ENCODE peak calls at places on chromosomes 2 and 18, in six cellular contexts. One of them, this sample, is unnamed. For H3K27me3, the result is how much of the 10 kb centered on the place peaks cover.

GRCh38 chr2:112483821-112484220 is 1.9 kb downstream of the TTL start:
- DNase-seq in colonic mucosa: no peak
- DNase-seq in spleen: no peak
- DNase-seq in fibroblast of lung: no peak
- DNase-seq in left ventricle myocardium inferior: no peak
- DNase-seq in IMR-90: no peak
- DNase-seq in this sample: peak

GRCh38 chr2:53787911-53788289 is 1.1 kb downstream of the ERLEC1 start:
- DNase-seq in spleen: no peak
- DNase-seq in colonic mucosa: no peak
- DNase-seq in fibroblast of lung: no peak
- DNase-seq in left ventricle myocardium inferior: no peak
- DNase-seq in IMR-90: no peak
- DNase-seq in this sample: peak

GRCh38 chr2:62498739-62499138 is 7.3 kb downstream of the TMEM17 start:
- DNase-seq in left ventricle myocardium inferior: no peak
- DNase-seq in colonic mucosa: no peak
- DNase-seq in fibroblast of lung: no peak
- DNase-seq in IMR-90: no peak
- DNase-seq in spleen: no peak
- DNase-seq in this sample: no peak

GRCh38 chr2:127639111-127639474 is 6.9 kb upstream of the GPR17 start:
- DNase-seq in fibroblast of lung: no peak
- DNase-seq in colonic mucosa: no peak
- DNase-seq in left ventricle myocardium inferior: no peak
- DNase-seq in IMR-90: no peak
- DNase-seq in spleen: no peak
- DNase-seq in this sample: no peak

GRCh38 chr18:55396979-55397378 is 191.0 kb downstream of the TCF4 start:
- DNase-seq in colonic mucosa: no peak
- DNase-seq in spleen: no peak
- DNase-seq in IMR-90: no peak
- DNase-seq in left ventricle myocardium inferior: no peak
- DNase-seq in fibroblast of lung: no peak
- DNase-seq in this sample: no peak

GRCh38 chr2:127176371-127177311 is 43.5 kb downstream of the CYP27C1 start:
- DNase-seq in colonic mucosa: peak
- DNase-seq in spleen: peak
- DNase-seq in IMR-90: peak
- DNase-seq in left ventricle myocardium inferior: no peak
- DNase-seq in fibroblast of lung: peak
- DNase-seq in this sample: no peak

GRCh38 chr2:45874324-45874723 is 222.8 kb downstream of the PRKCE start:
- DNase-seq in IMR-90: no peak
- DNase-seq in fibroblast of lung: no peak
- DNase-seq in left ventricle myocardium inferior: peak
- DNase-seq in colonic mucosa: peak
- DNase-seq in spleen: no peak
- DNase-seq in this sample: no peak

GRCh38 chr2:150610670-150611279 is 123.3 kb upstream of the RND3 start:
- DNase-seq in spleen: no peak
- DNase-seq in colonic mucosa: peak
- DNase-seq in left ventricle myocardium inferior: no peak
- DNase-seq in fibroblast of lung: peak
- DNase-seq in IMR-90: peak
- DNase-seq in this sample: peak

GRCh38 chr18:48975221-48975816 is 24.6 kb upstream of the SMAD7 start:
- DNase-seq in colonic mucosa: no peak
- DNase-seq in IMR-90: no peak
- DNase-seq in spleen: no peak
- DNase-seq in fibroblast of lung: no peak
- DNase-seq in left ventricle myocardium inferior: no peak
- DNase-seq in this sample: no peak

GRCh38 chr2:198664349-198664748 is 793.4 kb downstream of the SATB2 start:
- DNase-seq in fibroblast of lung: peak
- DNase-seq in colonic mucosa: no peak
- DNase-seq in left ventricle myocardium inferior: no peak
- DNase-seq in spleen: no peak
- DNase-seq in IMR-90: peak
- DNase-seq in this sample: no peak

GRCh38 chr18:67730884-67731283 is 214.4 kb upstream of the DSEL start:
- DNase-seq in colonic mucosa: no peak
- DNase-seq in spleen: no peak
- DNase-seq in fibroblast of lung: peak
- DNase-seq in left ventricle myocardium inferior: no peak
- DNase-seq in IMR-90: peak
- DNase-seq in this sample: peak

GRCh38 chr18:9095297-9096012 is 7.0 kb upstream of the NDUFV2 start:
- DNase-seq in IMR-90: peak
- DNase-seq in left ventricle myocardium inferior: no peak
- DNase-seq in fibroblast of lung: peak
- DNase-seq in colonic mucosa: no peak
- DNase-seq in spleen: no peak
- DNase-seq in this sample: no peak

GRCh38 chr2:9656270-9656766 is 25.5 kb upstream of the YWHAQ start:
- DNase-seq in left ventricle myocardium inferior: no peak
- DNase-seq in fibroblast of lung: peak
- DNase-seq in IMR-90: peak
- DNase-seq in colonic mucosa: no peak
- DNase-seq in spleen: no peak
- DNase-seq in this sample: peak

GRCh38 chr2:85653996-85654395 is 14.0 kb downstream of the SFTPB start:
- DNase-seq in left ventricle myocardium inferior: no peak
- DNase-seq in IMR-90: no peak
- DNase-seq in colonic mucosa: no peak
- DNase-seq in fibroblast of lung: no peak
- DNase-seq in spleen: no peak
- DNase-seq in this sample: no peak

GRCh38 chr2:27807476-27807875 is 36.0 kb downstream of the MRPL33 start:
- DNase-seq in left ventricle myocardium inferior: no peak
- DNase-seq in colonic mucosa: peak
- DNase-seq in IMR-90: peak
- DNase-seq in fibroblast of lung: peak
- DNase-seq in spleen: no peak
- DNase-seq in this sample: peak

GRCh38 chr2:98902209-98903063 is 33.6 kb downstream of the CRACDL start:
- DNase-seq in fibroblast of lung: no peak
- DNase-seq in left ventricle myocardium inferior: no peak
- DNase-seq in colonic mucosa: no peak
- DNase-seq in IMR-90: no peak
- DNase-seq in spleen: no peak
- DNase-seq in this sample: no peak

GRCh38 chr2:211306929-211307328 is 750.5 kb downstream of the CPS1 start:
- DNase-seq in spleen: no peak
- DNase-seq in IMR-90: no peak
- DNase-seq in colonic mucosa: no peak
- DNase-seq in fibroblast of lung: no peak
- DNase-seq in left ventricle myocardium inferior: no peak
- DNase-seq in this sample: peak

GRCh38 chr2:150464270-150464669 is 23.2 kb downstream of the RND3 start:
- DNase-seq in IMR-90: no peak
- DNase-seq in spleen: no peak
- DNase-seq in colonic mucosa: no peak
- DNase-seq in fibroblast of lung: no peak
- DNase-seq in left ventricle myocardium inferior: no peak
- DNase-seq in this sample: peak

GRCh38 chr2:241188386-241189092 is at the start of gene ANO7:
- DNase-seq in colonic mucosa: peak
- DNase-seq in fibroblast of lung: no peak
- DNase-seq in spleen: no peak
- DNase-seq in left ventricle myocardium inferior: no peak
- DNase-seq in IMR-90: no peak
- DNase-seq in this sample: no peak

GRCh38 chr18:79527656-79528055 is 131.9 kb downstream of the NFATC1 start:
- DNase-seq in colonic mucosa: no peak
- DNase-seq in spleen: no peak
- DNase-seq in fibroblast of lung: no peak
- DNase-seq in IMR-90: no peak
- DNase-seq in left ventricle myocardium inferior: no peak
- DNase-seq in this sample: no peak

GRCh38 chr2:228446732-228447131 is 265.2 kb upstream of the SPHKAP start:
- DNase-seq in fibroblast of lung: peak
- DNase-seq in IMR-90: no peak
- DNase-seq in spleen: no peak
- DNase-seq in colonic mucosa: no peak
- DNase-seq in left ventricle myocardium inferior: no peak
- DNase-seq in this sample: no peak

GRCh38 chr18:58452392-58453166 is 176.3 kb downstream of the ALPK2 start:
- DNase-seq in fibroblast of lung: no peak
- DNase-seq in spleen: no peak
- DNase-seq in left ventricle myocardium inferior: no peak
- DNase-seq in IMR-90: no peak
- DNase-seq in colonic mucosa: no peak
- DNase-seq in this sample: no peak

GRCh38 chr2:231708773-231709635 is 679 bp downstream of the PTMA start:
- DNase-seq in colonic mucosa: peak
- DNase-seq in spleen: peak
- DNase-seq in IMR-90: peak
- DNase-seq in fibroblast of lung: peak
- DNase-seq in left ventricle myocardium inferior: peak
- DNase-seq in this sample: no peak

GRCh38 chr2:95063401-95063958 is 38.0 kb downstream of the MAL start:
- DNase-seq in fibroblast of lung: no peak
- DNase-seq in spleen: peak
- DNase-seq in IMR-90: no peak
- DNase-seq in left ventricle myocardium inferior: no peak
- DNase-seq in colonic mucosa: no peak
- DNase-seq in this sample: no peak

GRCh38 chr2:108383146-108383830 is 5.5 kb downstream of the SULT1C4 start:
- DNase-seq in left ventricle myocardium inferior: no peak
- DNase-seq in spleen: no peak
- DNase-seq in IMR-90: no peak
- DNase-seq in fibroblast of lung: no peak
- DNase-seq in colonic mucosa: no peak
- DNase-seq in this sample: peak

GRCh38 chr2:39432701-39433100 is 4.4 kb downstream of the MAP4K3 start:
- DNase-seq in left ventricle myocardium inferior: no peak
- DNase-seq in IMR-90: no peak
- DNase-seq in fibroblast of lung: no peak
- DNase-seq in colonic mucosa: no peak
- DNase-seq in spleen: no peak
- DNase-seq in this sample: no peak

GRCh38 chr2:106582431-106583143 is 95.4 kb downstream of the CD8B2 start:
- DNase-seq in fibroblast of lung: peak
- DNase-seq in spleen: peak
- DNase-seq in colonic mucosa: peak
- DNase-seq in IMR-90: peak
- DNase-seq in left ventricle myocardium inferior: peak
- DNase-seq in this sample: peak

DNA sequence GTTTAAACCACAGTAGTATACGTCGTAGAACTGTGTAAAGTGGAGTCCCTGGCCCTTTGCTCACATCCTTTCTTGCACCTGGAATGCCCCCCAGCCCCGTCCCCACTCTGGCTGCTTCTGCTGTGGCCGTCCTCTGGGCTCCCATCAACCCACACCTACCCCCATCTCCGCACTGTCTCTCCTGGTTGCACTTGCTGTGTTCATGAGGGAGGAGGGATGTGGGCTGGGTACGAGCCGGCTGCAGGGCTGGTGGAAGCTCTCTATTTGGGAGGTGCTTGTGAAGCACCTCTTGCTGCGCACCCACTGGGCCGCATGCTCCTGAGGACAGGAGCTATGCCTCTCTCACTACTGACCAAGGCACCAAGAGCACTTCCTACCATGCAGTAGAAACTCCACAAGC is 5.1 kb downstream of the OR6B3 start:
- DNase-seq in left ventricle myocardium inferior: no peak
- DNase-seq in IMR-90: no peak
- DNase-seq in fibroblast of lung: no peak
- DNase-seq in colonic mucosa: no peak
- DNase-seq in spleen: no peak
- DNase-seq in this sample: no peak
- H3K27me3 ChIP-seq in left ventricle myocardium inferior: half or more
- H3K27me3 ChIP-seq in IMR-90: under half
- H3K27me3 ChIP-seq in fibroblast of lung: under half
- H3K27me3 ChIP-seq in colonic mucosa: under half
- H3K27me3 ChIP-seq in spleen: under half
- H3K27me3 ChIP-seq in this sample: under half

DNA sequence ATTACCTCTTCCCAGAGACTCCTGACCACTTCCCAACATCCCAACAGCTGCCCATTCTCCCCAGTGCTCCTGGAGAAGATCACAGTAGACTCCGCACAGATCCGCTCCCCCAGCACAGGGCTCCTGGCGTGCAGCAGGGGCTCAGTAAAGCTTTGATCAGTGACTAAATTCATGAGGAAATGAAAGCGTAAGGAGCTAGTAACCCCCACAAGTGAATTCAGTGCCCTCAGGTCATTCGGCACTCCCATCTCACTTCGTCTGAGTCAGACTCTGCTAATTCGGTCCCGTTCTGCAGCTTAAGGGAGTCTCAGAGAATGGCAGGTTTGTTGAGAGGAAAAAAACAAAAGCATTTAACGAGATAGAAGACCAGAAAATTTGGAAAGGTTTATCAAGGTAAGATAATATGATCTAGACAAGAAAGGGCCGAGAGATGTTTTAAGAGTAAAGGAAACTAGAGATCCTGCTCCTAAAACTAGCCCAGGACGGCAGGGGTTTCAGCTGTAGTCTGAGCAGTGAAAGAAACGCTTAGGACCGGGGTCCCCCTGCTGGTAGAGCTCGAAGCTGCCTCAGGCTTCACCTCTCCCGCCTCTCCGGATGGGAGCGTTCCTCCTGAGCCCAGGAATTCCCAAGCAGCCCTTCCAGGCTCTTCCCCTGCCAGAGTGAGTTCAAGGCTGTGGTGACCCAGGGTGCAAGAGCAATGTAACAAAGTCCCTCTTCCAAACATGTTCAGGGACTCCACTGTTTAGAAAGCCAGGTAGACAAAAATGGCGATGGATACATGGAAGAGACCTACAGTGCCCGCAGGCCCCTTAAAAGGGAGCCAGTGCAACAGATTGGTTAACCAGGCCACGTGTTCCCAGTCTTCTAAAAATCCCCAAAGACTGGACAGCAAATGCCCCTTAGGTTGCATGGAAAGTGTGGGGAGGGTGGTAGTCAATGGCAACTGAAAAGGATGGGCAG is 127.3 kb downstream of the DNER start:
- DNase-seq in IMR-90: peak
- DNase-seq in spleen: peak
- DNase-seq in fibroblast of lung: peak
- DNase-seq in colonic mucosa: peak
- DNase-seq in left ventricle myocardium inferior: peak
- DNase-seq in this sample: peak
- H3K4me3 ChIP-seq in IMR-90: no peak
- H3K4me3 ChIP-seq in spleen: no peak
- H3K4me3 ChIP-seq in fibroblast of lung: peak
- H3K4me3 ChIP-seq in colonic mucosa: no peak
- H3K4me3 ChIP-seq in left ventricle myocardium inferior: peak
- H3K4me3 ChIP-seq in this sample: peak

GRCh38 chr18:10453885-10454772 is at the start of gene APCDD1:
- DNase-seq in left ventricle myocardium inferior: peak
- DNase-seq in colonic mucosa: peak
- DNase-seq in IMR-90: no peak
- DNase-seq in fibroblast of lung: peak
- DNase-seq in spleen: no peak
- DNase-seq in this sample: no peak
- H3K27me3 ChIP-seq in left ventricle myocardium inferior: under half
- H3K27me3 ChIP-seq in colonic mucosa: under half
- H3K27me3 ChIP-seq in IMR-90: under half
- H3K27me3 ChIP-seq in fibroblast of lung: under half
- H3K27me3 ChIP-seq in spleen: under half
- H3K27me3 ChIP-seq in this sample: under half

GRCh38 chr2:134758632-134759031 is 39.8 kb upstream of the TMEM163 start:
- DNase-seq in IMR-90: no peak
- DNase-seq in left ventricle myocardium inferior: no peak
- DNase-seq in fibroblast of lung: no peak
- DNase-seq in spleen: no peak
- DNase-seq in colonic mucosa: no peak
- DNase-seq in this sample: peak
- H3K4me3 ChIP-seq in IMR-90: no peak
- H3K4me3 ChIP-seq in left ventricle myocardium inferior: no peak
- H3K4me3 ChIP-seq in fibroblast of lung: no peak
- H3K4me3 ChIP-seq in spleen: no peak
- H3K4me3 ChIP-seq in colonic mucosa: no peak
- H3K4me3 ChIP-seq in this sample: no peak

This sample was measured in bronchial epithelial cell.